ENCODE peak calls at places on chromosomes 7 and 10, in five cellular contexts. N is nephron progenitor cell; S is Right ventricle myocardium superior; X is AG04450; K is stimulated activated CD4-positive, alpha-beta T cell treated with anti-CD3 and anti-CD28 coated beads, Interleukin-12 subunit alpha, Interleukin-12 subunit beta, amount 100 ng/mL, for 4 hours. W is an unnamed sample.

GRCh38 chr7:43583424-43584199 is 704 bp downstream of the STK17A start:
- DNase-seq in N (peak), S (peak), X (no peak), K (peak), W (peak)

GRCh38 chr7:118175751-118176150 is 8.2 kb upstream of the LSM8 start:
- DNase-seq in N (no peak), S (no peak), X (no peak), K (no peak), W (no peak)

GRCh38 chr7:74134117-74134539 is 40.0 kb upstream of the EIF4H start:
- DNase-seq in N (no peak), S (no peak), X (no peak), K (no peak), W (no peak)

GRCh38 chr7:74033372-74034311 is 5.7 kb downstream of the ELN start:
- DNase-seq in N (peak), S (peak), X (no peak), K (no peak), W (peak)

GRCh38 chr7:55016746-55017090 is 2.1 kb upstream of the EGFR start:
- DNase-seq in N (no peak), S (no peak), X (no peak), K (no peak), W (no peak)

GRCh38 chr7:88922944-88923343 is 127.4 kb upstream of the TEX47 start:
- DNase-seq in N (no peak), S (no peak), X (no peak), K (no peak), W (no peak)

GRCh38 chr7:18995270-18995671 is 122.2 kb downstream of the TWIST1 start:
- DNase-seq in N (no peak), S (no peak), X (no peak), K (no peak), W (no peak)

GRCh38 chr7:38051311-38051710 is 126.7 kb upstream of the STARD3NL start:
- DNase-seq in N (no peak), S (no peak), X (no peak), K (no peak), W (peak)

GRCh38 chr7:444606-445005 is 75.0 kb downstream of the PDGFA start:
- DNase-seq in N (no peak), S (no peak), X (no peak), K (no peak), W (no peak)

GRCh38 chr10:89002234-89002978 is 11.8 kb downstream of the FAS start:
- DNase-seq in N (no peak), S (no peak), X (no peak), K (no peak), W (no peak)

GRCh38 chr7:2028733-2029132 is 204.0 kb downstream of the MAD1L1 start:
- DNase-seq in N (no peak), S (no peak), X (no peak), K (no peak), W (peak)